ENCODE peak calls at places on chromosomes 1 and 21, in seven cellular contexts. S, A, J, Z, M, C and Y are unnamed samples.

GRCh38 chr1:231338270-231339128 is at the start of gene SPRTN:
- DNase-seq in J (peak), S (no peak), M (peak), Z (no peak), C (peak), A (no peak), Y (no peak)

GRCh38 chr1:6385673-6386191 is 7.8 kb downstream of the ACOT7 start:
- DNase-seq in M (peak), S (no peak), C (peak), J (no peak), A (peak), Z (no peak), Y (peak)

GRCh38 chr1:12019858-12020509 is 686 bp downstream of the MIIP start:
- DNase-seq in Z (no peak), A (no peak), M (no peak), C (peak), J (no peak), S (no peak), Y (peak)

GRCh38 chr1:64019818-64020217 is 183.6 kb upstream of the UBE2U start:
- DNase-seq in S (no peak), M (no peak), C (peak), A (no peak), J (peak), Z (peak), Y (no peak)

GRCh38 chr1:9289724-9290493 is 2.8 kb upstream of the SPSB1 start:
- DNase-seq in Z (no peak), C (peak), A (peak), S (no peak), M (peak), J (no peak), Y (no peak)

GRCh38 chr1:53938136-53938830 is 7.2 kb downstream of the IFT25 start:
- DNase-seq in M (no peak), Z (no peak), S (no peak), A (no peak), J (no peak), C (peak), Y (no peak)

GRCh38 chr1:224730950-224731349 is 114.8 kb downstream of the CNIH3 start:
- DNase-seq in A (no peak), C (peak), M (no peak), J (no peak), Z (no peak), S (no peak), Y (no peak)

GRCh38 chr1:15073799-15074308 is 79.7 kb upstream of the TMEM51 start:
- DNase-seq in S (no peak), C (no peak), A (no peak), J (no peak), Z (no peak), M (no peak), Y (no peak)

GRCh38 chr21:46048926-46049889 is 48.7 kb upstream of the COL6A2 start:
- DNase-seq in Z (no peak), M (peak), J (no peak), S (peak), A (peak), C (peak), Y (peak)